ENCODE peak calls at places on chromosomes 4 and X, in nine cellular contexts. One of them, this sample, is unnamed.

GRCh38 chr4:5881340-5881739 is 11.5 kb downstream of the CRMP1 start:
- DNase-seq in fibroblast of mammary gland: no peak
- DNase-seq in brain microvascular endothelial cell: no peak
- DNase-seq in astrocyte of the spinal cord: no peak
- DNase-seq in HFF-Myc: no peak
- DNase-seq in endothelial cell of umbilical vein: no peak
- DNase-seq in right atrium auricular region: no peak
- DNase-seq in astrocyte: no peak
- DNase-seq in nephron progenitor cell: peak
- DNase-seq in this sample: no peak

GRCh38 chr4:132506568-132506967 is 642.5 kb upstream of the PCDH10 start:
- DNase-seq in HFF-Myc: no peak
- DNase-seq in astrocyte of the spinal cord: no peak
- DNase-seq in nephron progenitor cell: no peak
- DNase-seq in astrocyte: no peak
- DNase-seq in brain microvascular endothelial cell: no peak
- DNase-seq in right atrium auricular region: no peak
- DNase-seq in endothelial cell of umbilical vein: no peak
- DNase-seq in fibroblast of mammary gland: no peak
- DNase-seq in this sample: no peak

GRCh38 chrX:9153299-9153698 is 119.4 kb upstream of the FAM9B start:
- DNase-seq in astrocyte: peak
- DNase-seq in endothelial cell of umbilical vein: peak
- DNase-seq in nephron progenitor cell: no peak
- DNase-seq in HFF-Myc: no peak
- DNase-seq in fibroblast of mammary gland: peak
- DNase-seq in astrocyte of the spinal cord: peak
- DNase-seq in right atrium auricular region: no peak
- DNase-seq in brain microvascular endothelial cell: peak
- DNase-seq in this sample: peak

GRCh38 chr4:114561590-114561989 is 37.0 kb upstream of the UGT8 start:
- DNase-seq in HFF-Myc: no peak
- DNase-seq in fibroblast of mammary gland: no peak
- DNase-seq in nephron progenitor cell: no peak
- DNase-seq in astrocyte: no peak
- DNase-seq in right atrium auricular region: no peak
- DNase-seq in astrocyte of the spinal cord: no peak
- DNase-seq in endothelial cell of umbilical vein: no peak
- DNase-seq in brain microvascular endothelial cell: no peak
- DNase-seq in this sample: no peak

GRCh38 chr4:172202480-172203076 is 389.4 kb downstream of the GALNTL6 start:
- DNase-seq in HFF-Myc: peak
- DNase-seq in endothelial cell of umbilical vein: peak
- DNase-seq in right atrium auricular region: no peak
- DNase-seq in astrocyte: peak
- DNase-seq in nephron progenitor cell: no peak
- DNase-seq in fibroblast of mammary gland: peak
- DNase-seq in brain microvascular endothelial cell: peak
- DNase-seq in astrocyte of the spinal cord: peak
- DNase-seq in this sample: peak

GRCh38 chrX:150036181-150036580 is 97.9 kb upstream of the EOLA2 start:
- DNase-seq in endothelial cell of umbilical vein: peak
- DNase-seq in nephron progenitor cell: no peak
- DNase-seq in fibroblast of mammary gland: peak
- DNase-seq in brain microvascular endothelial cell: peak
- DNase-seq in astrocyte: peak
- DNase-seq in astrocyte of the spinal cord: peak
- DNase-seq in HFF-Myc: peak
- DNase-seq in right atrium auricular region: no peak
- DNase-seq in this sample: peak

GRCh38 chrX:64184396-64184795 is 21.1 kb downstream of the AMER1 start:
- DNase-seq in right atrium auricular region: no peak
- DNase-seq in astrocyte: no peak
- DNase-seq in astrocyte of the spinal cord: no peak
- DNase-seq in fibroblast of mammary gland: no peak
- DNase-seq in HFF-Myc: no peak
- DNase-seq in endothelial cell of umbilical vein: no peak
- DNase-seq in nephron progenitor cell: no peak
- DNase-seq in brain microvascular endothelial cell: no peak
- DNase-seq in this sample: no peak

GRCh38 chrX:1137531-1137930 is 74.9 kb downstream of the CRLF2 start:
- DNase-seq in astrocyte: no peak
- DNase-seq in astrocyte of the spinal cord: no peak
- DNase-seq in HFF-Myc: no peak
- DNase-seq in fibroblast of mammary gland: no peak
- DNase-seq in nephron progenitor cell: no peak
- DNase-seq in brain microvascular endothelial cell: no peak
- DNase-seq in right atrium auricular region: no peak
- DNase-seq in endothelial cell of umbilical vein: no peak
- DNase-seq in this sample: no peak

GRCh38 chrX:131746491-131746968 is 202.7 kb downstream of the OR13H1 start:
- DNase-seq in brain microvascular endothelial cell: peak
- DNase-seq in fibroblast of mammary gland: peak
- DNase-seq in HFF-Myc: no peak
- DNase-seq in endothelial cell of umbilical vein: no peak
- DNase-seq in astrocyte: peak
- DNase-seq in nephron progenitor cell: no peak
- DNase-seq in astrocyte of the spinal cord: peak
- DNase-seq in right atrium auricular region: peak
- DNase-seq in this sample: no peak

GRCh38 chr4:71261001-71261400 is 77.8 kb upstream of the SLC4A4 start:
- DNase-seq in brain microvascular endothelial cell: no peak
- DNase-seq in nephron progenitor cell: no peak
- DNase-seq in astrocyte of the spinal cord: no peak
- DNase-seq in astrocyte: no peak
- DNase-seq in endothelial cell of umbilical vein: no peak
- DNase-seq in HFF-Myc: no peak
- DNase-seq in right atrium auricular region: no peak
- DNase-seq in fibroblast of mammary gland: no peak
- DNase-seq in this sample: no peak

GRCh38 chr4:42150653-42151567 is 1.5 kb downstream of the BEND4 start:
- DNase-seq in brain microvascular endothelial cell: no peak
- DNase-seq in astrocyte of the spinal cord: no peak
- DNase-seq in HFF-Myc: no peak
- DNase-seq in fibroblast of mammary gland: no peak
- DNase-seq in endothelial cell of umbilical vein: no peak
- DNase-seq in nephron progenitor cell: peak
- DNase-seq in astrocyte: no peak
- DNase-seq in right atrium auricular region: no peak
- DNase-seq in this sample: peak

GRCh38 chrX:119981286-119982070 is 37.9 kb upstream of the NKAP start:
- DNase-seq in fibroblast of mammary gland: peak
- DNase-seq in endothelial cell of umbilical vein: peak
- DNase-seq in nephron progenitor cell: peak
- DNase-seq in astrocyte: no peak
- DNase-seq in astrocyte of the spinal cord: no peak
- DNase-seq in HFF-Myc: peak
- DNase-seq in right atrium auricular region: no peak
- DNase-seq in brain microvascular endothelial cell: peak
- DNase-seq in this sample: no peak

GRCh38 chrX:23373129-23373804 is 38.6 kb downstream of the PTCHD1 start:
- DNase-seq in endothelial cell of umbilical vein: no peak
- DNase-seq in brain microvascular endothelial cell: peak
- DNase-seq in right atrium auricular region: no peak
- DNase-seq in astrocyte: peak
- DNase-seq in fibroblast of mammary gland: peak
- DNase-seq in HFF-Myc: peak
- DNase-seq in astrocyte of the spinal cord: peak
- DNase-seq in nephron progenitor cell: no peak
- DNase-seq in this sample: peak

GRCh38 chrX:99184153-99184552 is 1225.9 kb downstream of the PCDH19 start:
- DNase-seq in nephron progenitor cell: no peak
- DNase-seq in fibroblast of mammary gland: no peak
- DNase-seq in right atrium auricular region: no peak
- DNase-seq in HFF-Myc: no peak
- DNase-seq in brain microvascular endothelial cell: no peak
- DNase-seq in astrocyte of the spinal cord: no peak
- DNase-seq in astrocyte: no peak
- DNase-seq in endothelial cell of umbilical vein: no peak
- DNase-seq in this sample: no peak

GRCh38 chr4:126419266-126419665 is 1104.5 kb downstream of the FAT4 start:
- DNase-seq in right atrium auricular region: no peak
- DNase-seq in astrocyte: no peak
- DNase-seq in nephron progenitor cell: no peak
- DNase-seq in astrocyte of the spinal cord: no peak
- DNase-seq in endothelial cell of umbilical vein: no peak
- DNase-seq in fibroblast of mammary gland: no peak
- DNase-seq in brain microvascular endothelial cell: no peak
- DNase-seq in HFF-Myc: no peak
- DNase-seq in this sample: no peak

GRCh38 chr4:28469387-28469786 is 1608.7 kb downstream of the STIM2 start:
- DNase-seq in fibroblast of mammary gland: peak
- DNase-seq in endothelial cell of umbilical vein: no peak
- DNase-seq in right atrium auricular region: no peak
- DNase-seq in brain microvascular endothelial cell: no peak
- DNase-seq in nephron progenitor cell: no peak
- DNase-seq in astrocyte: no peak
- DNase-seq in astrocyte of the spinal cord: no peak
- DNase-seq in HFF-Myc: no peak
- DNase-seq in this sample: no peak

GRCh38 chr4:105909699-105910340 is 14.5 kb downstream of the NPNT start:
- DNase-seq in brain microvascular endothelial cell: no peak
- DNase-seq in astrocyte of the spinal cord: no peak
- DNase-seq in HFF-Myc: no peak
- DNase-seq in fibroblast of mammary gland: peak
- DNase-seq in endothelial cell of umbilical vein: no peak
- DNase-seq in nephron progenitor cell: no peak
- DNase-seq in astrocyte: no peak
- DNase-seq in right atrium auricular region: no peak
- DNase-seq in this sample: no peak

GRCh38 chr4:9704551-9705332 is 76.7 kb upstream of the DRD5 start:
- DNase-seq in nephron progenitor cell: no peak
- DNase-seq in brain microvascular endothelial cell: no peak
- DNase-seq in astrocyte: no peak
- DNase-seq in endothelial cell of umbilical vein: no peak
- DNase-seq in fibroblast of mammary gland: no peak
- DNase-seq in right atrium auricular region: no peak
- DNase-seq in HFF-Myc: no peak
- DNase-seq in astrocyte of the spinal cord: no peak
- DNase-seq in this sample: no peak

GRCh38 chr4:145014365-145014764 is 83.6 kb downstream of the ANAPC10 start:
- DNase-seq in nephron progenitor cell: no peak
- DNase-seq in astrocyte: no peak
- DNase-seq in right atrium auricular region: no peak
- DNase-seq in fibroblast of mammary gland: no peak
- DNase-seq in astrocyte of the spinal cord: no peak
- DNase-seq in HFF-Myc: no peak
- DNase-seq in brain microvascular endothelial cell: no peak
- DNase-seq in endothelial cell of umbilical vein: no peak
- DNase-seq in this sample: no peak
- TF ChIP-seq CTCF in nephron progenitor cell: no peak
- TF ChIP-seq CTCF in astrocyte: no peak
- TF ChIP-seq CTCF in right atrium auricular region: no peak
- TF ChIP-seq CTCF in fibroblast of mammary gland: no peak
- TF ChIP-seq CTCF in astrocyte of the spinal cord: no peak
- TF ChIP-seq CTCF in HFF-Myc: no peak
- TF ChIP-seq CTCF in brain microvascular endothelial cell: peak
- TF ChIP-seq CTCF in endothelial cell of umbilical vein: no peak
- TF ChIP-seq CTCF in this sample: no peak

GRCh38 chr4:181301735-181302380 is 941.3 kb upstream of the TENM3 start:
- DNase-seq in astrocyte: peak
- DNase-seq in right atrium auricular region: no peak
- DNase-seq in endothelial cell of umbilical vein: no peak
- DNase-seq in fibroblast of mammary gland: peak
- DNase-seq in brain microvascular endothelial cell: peak
- DNase-seq in nephron progenitor cell: peak
- DNase-seq in astrocyte of the spinal cord: peak
- DNase-seq in HFF-Myc: no peak
- DNase-seq in this sample: no peak
- TF ChIP-seq CTCF in astrocyte: no peak
- TF ChIP-seq CTCF in right atrium auricular region: no peak
- TF ChIP-seq CTCF in endothelial cell of umbilical vein: no peak
- TF ChIP-seq CTCF in fibroblast of mammary gland: peak
- TF ChIP-seq CTCF in brain microvascular endothelial cell: peak
- TF ChIP-seq CTCF in nephron progenitor cell: peak
- TF ChIP-seq CTCF in astrocyte of the spinal cord: peak
- TF ChIP-seq CTCF in HFF-Myc: peak
- TF ChIP-seq CTCF in this sample: peak

DNA sequence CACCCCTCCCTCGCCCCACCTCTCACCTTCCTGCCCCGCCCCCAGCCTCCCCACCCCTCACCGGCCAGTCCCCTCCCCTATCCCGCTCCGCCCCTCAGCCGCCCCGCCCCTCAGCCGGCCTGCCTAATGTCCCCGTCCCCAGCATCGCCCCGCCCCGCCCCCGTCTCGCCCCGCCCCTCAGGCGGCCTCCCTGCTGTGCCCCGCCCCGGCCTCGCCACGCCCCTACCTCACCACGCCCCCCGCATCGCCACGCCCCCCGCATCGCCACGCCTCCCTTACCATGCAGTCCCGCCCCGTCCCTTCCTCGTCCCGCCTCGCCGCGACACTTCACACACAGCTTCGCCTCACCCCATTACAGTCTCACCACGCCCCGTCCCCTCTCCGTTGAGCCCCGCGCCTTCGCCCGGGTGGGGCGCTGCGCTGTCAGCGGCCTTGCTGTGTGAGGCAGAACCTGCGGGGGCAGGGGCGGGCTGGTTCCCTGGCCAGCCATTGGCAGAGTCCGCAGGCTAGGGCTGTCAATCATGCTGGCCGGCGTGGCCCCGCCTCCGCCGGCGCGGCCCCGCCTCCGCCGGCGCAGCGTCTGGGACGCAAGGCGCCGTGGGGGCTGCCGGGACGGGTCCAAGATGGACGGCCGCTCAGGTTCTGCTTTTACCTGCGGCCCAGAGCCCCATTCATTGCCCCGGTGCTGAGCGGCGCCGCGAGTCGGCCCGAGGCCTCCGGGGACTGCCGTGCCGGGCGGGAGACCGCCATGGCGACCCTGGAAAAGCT is at the start of the genes HTT and HTT-AS:
- DNase-seq in endothelial cell of umbilical vein: peak
- DNase-seq in right atrium auricular region: peak
- DNase-seq in fibroblast of mammary gland: peak
- DNase-seq in HFF-Myc: peak
- DNase-seq in brain microvascular endothelial cell: peak
- DNase-seq in nephron progenitor cell: peak
- DNase-seq in astrocyte: peak
- DNase-seq in astrocyte of the spinal cord: peak
- DNase-seq in this sample: peak
- TF ChIP-seq CTCF in endothelial cell of umbilical vein: no peak
- TF ChIP-seq CTCF in right atrium auricular region: no peak
- TF ChIP-seq CTCF in fibroblast of mammary gland: no peak
- TF ChIP-seq CTCF in HFF-Myc: no peak
- TF ChIP-seq CTCF in brain microvascular endothelial cell: peak
- TF ChIP-seq CTCF in nephron progenitor cell: no peak
- TF ChIP-seq CTCF in astrocyte: no peak
- TF ChIP-seq CTCF in astrocyte of the spinal cord: no peak
- TF ChIP-seq CTCF in this sample: peak

DNA sequence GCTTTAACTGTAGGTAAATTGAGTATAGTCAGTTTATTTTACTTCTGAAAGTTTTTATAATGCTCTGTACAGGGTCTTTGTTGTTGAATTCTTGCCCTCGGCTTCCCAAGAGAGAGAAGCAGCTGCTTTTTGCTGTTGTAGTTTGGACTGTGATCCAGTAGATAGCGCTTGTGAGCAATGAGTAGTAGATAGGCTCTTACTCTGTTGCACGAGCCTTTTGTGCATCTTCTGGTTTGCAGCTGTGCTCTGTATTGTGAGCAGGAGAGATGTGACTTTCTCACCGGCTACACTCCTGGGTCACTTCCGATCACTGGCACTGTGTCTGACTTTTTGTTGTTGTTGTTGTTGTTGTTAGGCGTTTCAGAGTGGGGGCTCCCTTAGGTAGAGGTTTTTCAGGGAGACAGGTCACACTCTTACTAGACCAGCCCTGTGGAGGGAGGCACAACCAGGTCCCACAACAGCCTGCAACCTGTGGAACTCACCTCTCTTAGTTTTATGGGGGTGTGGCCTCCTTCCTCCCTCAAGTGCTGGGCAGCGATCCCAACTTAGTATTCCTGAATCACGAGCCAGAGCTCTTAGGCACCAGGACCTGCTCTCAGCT is 822.1 kb upstream of the GALNTL6 start:
- DNase-seq in right atrium auricular region: no peak
- DNase-seq in endothelial cell of umbilical vein: no peak
- DNase-seq in astrocyte: no peak
- DNase-seq in astrocyte of the spinal cord: no peak
- DNase-seq in HFF-Myc: no peak
- DNase-seq in fibroblast of mammary gland: peak
- DNase-seq in nephron progenitor cell: peak
- DNase-seq in brain microvascular endothelial cell: peak
- DNase-seq in this sample: no peak
- TF ChIP-seq CTCF in right atrium auricular region: no peak
- TF ChIP-seq CTCF in endothelial cell of umbilical vein: no peak
- TF ChIP-seq CTCF in astrocyte: peak
- TF ChIP-seq CTCF in astrocyte of the spinal cord: peak
- TF ChIP-seq CTCF in HFF-Myc: no peak
- TF ChIP-seq CTCF in fibroblast of mammary gland: peak
- TF ChIP-seq CTCF in nephron progenitor cell: peak
- TF ChIP-seq CTCF in brain microvascular endothelial cell: peak
- TF ChIP-seq CTCF in this sample: no peak